ENCODE peak calls at places on chromosomes 4 and X, in seven cellular contexts. One of them, this sample, is unnamed.

GRCh38 chr4:13597141-13597540 is 30.4 kb downstream of the BOD1L1 start:
- DNase-seq in dorsolateral prefrontal cortex: no peak
- DNase-seq in esophagus squamous epithelium: no peak
- DNase-seq in lung: no peak
- DNase-seq in MM.1S: no peak
- DNase-seq in uterus: no peak
- DNase-seq in heart right ventricle: no peak
- DNase-seq in this sample: no peak

GRCh38 chr4:127604949-127605709 is 27.6 kb upstream of the INTU start:
- DNase-seq in dorsolateral prefrontal cortex: no peak
- DNase-seq in esophagus squamous epithelium: no peak
- DNase-seq in lung: no peak
- DNase-seq in MM.1S: peak; percentile 35
- DNase-seq in uterus: no peak
- DNase-seq in heart right ventricle: no peak
- DNase-seq in this sample: no peak

GRCh38 chrX:151974336-151975227 is at the start of gene GABRE:
- DNase-seq in dorsolateral prefrontal cortex: no peak
- DNase-seq in esophagus squamous epithelium: no peak
- DNase-seq in lung: peak; percentile 38
- DNase-seq in MM.1S: peak; percentile 27
- DNase-seq in uterus: peak; percentile 65
- DNase-seq in heart right ventricle: peak; percentile 53
- DNase-seq in this sample: peak; percentile 75

GRCh38 chr4:165814256-165815010 is 58.6 kb upstream of the TLL1 start:
- DNase-seq in dorsolateral prefrontal cortex: no peak
- DNase-seq in esophagus squamous epithelium: no peak
- DNase-seq in lung: no peak
- DNase-seq in MM.1S: no peak
- DNase-seq in uterus: no peak
- DNase-seq in heart right ventricle: no peak
- DNase-seq in this sample: no peak

GRCh38 chr4:147617841-147618421 is 734 bp downstream of the TMEM184C start:
- DNase-seq in dorsolateral prefrontal cortex: no peak
- DNase-seq in esophagus squamous epithelium: no peak
- DNase-seq in lung: no peak
- DNase-seq in MM.1S: peak; percentile 27
- DNase-seq in uterus: no peak
- DNase-seq in heart right ventricle: no peak
- DNase-seq in this sample: no peak

GRCh38 chrX:21972721-21973120 is 32.2 kb downstream of the SMS start:
- DNase-seq in dorsolateral prefrontal cortex: no peak
- DNase-seq in esophagus squamous epithelium: no peak
- DNase-seq in lung: no peak
- DNase-seq in MM.1S: no peak
- DNase-seq in uterus: no peak
- DNase-seq in heart right ventricle: no peak
- DNase-seq in this sample: no peak

GRCh38 chr4:140567722-140568121 is 1.0 kb downstream of the UCP1 start:
- DNase-seq in dorsolateral prefrontal cortex: no peak
- DNase-seq in esophagus squamous epithelium: no peak
- DNase-seq in lung: no peak
- DNase-seq in MM.1S: no peak
- DNase-seq in uterus: no peak
- DNase-seq in heart right ventricle: no peak
- DNase-seq in this sample: no peak

GRCh38 chr4:143400082-143400481 is 63.4 kb downstream of the GAB1 start:
- DNase-seq in dorsolateral prefrontal cortex: no peak
- DNase-seq in esophagus squamous epithelium: no peak
- DNase-seq in lung: no peak
- DNase-seq in MM.1S: no peak
- DNase-seq in uterus: no peak
- DNase-seq in heart right ventricle: no peak
- DNase-seq in this sample: no peak

GRCh38 chr4:107863850-107864371 is 39.2 kb downstream of the SGMS2 start:
- DNase-seq in dorsolateral prefrontal cortex: no peak
- DNase-seq in esophagus squamous epithelium: no peak
- DNase-seq in lung: no peak
- DNase-seq in MM.1S: no peak
- DNase-seq in uterus: no peak
- DNase-seq in heart right ventricle: peak; percentile 67
- DNase-seq in this sample: peak; percentile 54

GRCh38 chr4:68700152-68700551 is 29.7 kb upstream of the UGT2B15 start:
- DNase-seq in dorsolateral prefrontal cortex: no peak
- DNase-seq in esophagus squamous epithelium: no peak
- DNase-seq in lung: no peak
- DNase-seq in MM.1S: no peak
- DNase-seq in uterus: no peak
- DNase-seq in heart right ventricle: no peak
- DNase-seq in this sample: no peak

GRCh38 chr4:15976456-15977096 is 13.6 kb upstream of the FGFBP2 start:
- DNase-seq in dorsolateral prefrontal cortex: no peak
- DNase-seq in esophagus squamous epithelium: no peak
- DNase-seq in lung: no peak
- DNase-seq in MM.1S: no peak
- DNase-seq in uterus: no peak
- DNase-seq in heart right ventricle: no peak
- DNase-seq in this sample: peak; percentile 43

GRCh38 chrX:135535077-135535630 is 14.7 kb downstream of the INTS6L start:
- DNase-seq in dorsolateral prefrontal cortex: no peak
- DNase-seq in esophagus squamous epithelium: no peak
- DNase-seq in lung: no peak
- DNase-seq in MM.1S: no peak
- DNase-seq in uterus: no peak
- DNase-seq in heart right ventricle: no peak
- DNase-seq in this sample: no peak

GRCh38 chr4:5101571-5101970 is 50.3 kb downstream of the STK32B start:
- DNase-seq in dorsolateral prefrontal cortex: no peak
- DNase-seq in esophagus squamous epithelium: no peak
- DNase-seq in lung: no peak
- DNase-seq in MM.1S: no peak
- DNase-seq in uterus: no peak
- DNase-seq in heart right ventricle: no peak
- DNase-seq in this sample: no peak

DNA sequence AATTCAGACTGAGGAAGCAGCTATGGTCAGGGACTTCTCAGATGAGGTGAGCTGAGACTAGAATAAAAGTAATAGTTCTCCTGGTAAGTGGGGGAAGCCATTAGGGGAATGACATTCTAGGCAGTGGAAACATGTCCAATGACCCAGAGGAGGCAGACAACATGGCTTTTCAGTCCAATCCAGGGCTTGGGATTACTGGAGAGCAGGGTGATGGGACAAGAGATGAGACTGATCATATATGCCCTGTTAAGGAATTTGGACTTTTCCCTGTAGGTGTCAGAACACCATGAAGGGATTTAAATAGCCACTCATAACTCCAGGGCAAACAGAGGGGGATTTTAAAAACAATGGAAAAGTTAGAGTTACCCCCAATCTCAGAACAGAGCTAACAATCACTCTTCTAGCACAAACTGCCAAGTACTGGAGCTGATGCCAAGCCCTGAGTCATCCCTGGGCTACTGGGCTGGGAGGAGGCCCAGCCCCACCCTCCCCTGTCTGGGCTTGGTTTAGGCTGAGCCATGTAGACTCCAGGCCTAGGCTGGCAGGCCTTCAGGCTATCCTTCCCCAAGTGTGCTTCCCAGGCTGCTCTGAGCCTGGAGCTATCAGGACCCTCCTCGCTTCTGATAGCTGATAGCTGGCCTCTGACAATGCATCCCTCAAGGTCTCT is 22.7 kb upstream of the MSN start:
- DNase-seq in dorsolateral prefrontal cortex: peak; percentile 57
- DNase-seq in esophagus squamous epithelium: peak; percentile 6
- DNase-seq in lung: peak; percentile 88
- DNase-seq in MM.1S: no peak
- DNase-seq in uterus: peak; percentile 90
- DNase-seq in heart right ventricle: peak; percentile 83
- DNase-seq in this sample: peak; percentile 93
- H3K27ac ChIP-seq in dorsolateral prefrontal cortex: peak overlapping the region; percentile 5
- H3K27ac ChIP-seq in esophagus squamous epithelium: peak overlapping the region; percentile 71
- H3K27ac ChIP-seq in lung: peak overlapping the region; percentile 67
- H3K27ac ChIP-seq in MM.1S: no peak overlapping the region
- H3K27ac ChIP-seq in uterus: peak overlapping the region; percentile 72
- H3K27ac ChIP-seq in heart right ventricle: peak overlapping the region; percentile 82
- H3K27ac ChIP-seq in this sample: peak overlapping the region; percentile 75

GRCh38 chr4:42281324-42282020 is 115.8 kb upstream of the SHISA3 start:
- DNase-seq in dorsolateral prefrontal cortex: no peak
- DNase-seq in esophagus squamous epithelium: no peak
- DNase-seq in lung: no peak
- DNase-seq in MM.1S: peak; percentile 55
- DNase-seq in uterus: no peak
- DNase-seq in heart right ventricle: no peak
- DNase-seq in this sample: no peak
- H3K27me3 ChIP-seq in dorsolateral prefrontal cortex: no peaks in the 10 kb centered on the region
- H3K27me3 ChIP-seq in esophagus squamous epithelium: no peaks in the 10 kb centered on the region
- H3K27me3 ChIP-seq in lung: no peaks in the 10 kb centered on the region
- H3K27me3 ChIP-seq in MM.1S: no peaks in the 10 kb centered on the region
- H3K27me3 ChIP-seq in uterus: no peaks in the 10 kb centered on the region
- H3K27me3 ChIP-seq in heart right ventricle: no peaks in the 10 kb centered on the region
- H3K27me3 ChIP-seq in this sample: no peaks in the 10 kb centered on the region

DNA sequence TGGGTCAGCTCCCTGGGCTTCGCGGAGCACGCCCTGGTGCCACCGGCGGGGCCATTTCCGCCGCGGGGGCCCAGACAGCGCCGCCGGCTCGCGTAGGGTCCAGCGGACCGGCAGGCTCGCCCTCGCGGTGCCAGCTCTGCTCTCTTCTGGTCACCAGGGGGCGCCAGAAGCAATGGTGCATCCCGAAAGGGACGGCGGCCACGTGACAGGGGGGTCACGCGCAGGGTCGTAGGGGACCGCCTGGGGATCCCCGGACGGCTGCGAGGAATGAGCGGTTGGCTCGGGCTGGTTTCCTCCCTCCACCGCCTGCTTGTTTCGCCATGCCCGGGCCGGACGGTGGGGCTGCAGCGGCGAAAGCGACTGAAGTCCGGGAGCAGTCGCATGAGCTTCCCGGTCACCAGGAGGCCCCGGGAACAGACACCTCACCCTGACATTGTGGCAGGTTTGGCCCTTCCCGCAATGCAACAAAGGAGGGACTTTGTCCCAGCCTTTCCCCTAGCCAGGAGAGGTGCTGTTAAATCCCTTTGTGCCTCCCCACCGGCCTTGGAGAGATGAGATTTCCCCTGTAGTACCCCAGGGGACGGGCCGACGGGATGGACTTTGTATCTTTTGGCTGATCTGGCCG is 15.8 kb downstream of the ZCCHC12 start:
- DNase-seq in dorsolateral prefrontal cortex: peak; percentile 79
- DNase-seq in esophagus squamous epithelium: no peak
- DNase-seq in lung: peak; percentile 81
- DNase-seq in MM.1S: no peak
- DNase-seq in uterus: peak; percentile 70
- DNase-seq in heart right ventricle: peak; percentile 83
- DNase-seq in this sample: peak; percentile 85
- H3K4me3 ChIP-seq in dorsolateral prefrontal cortex: peak overlapping the region; percentile 66
- H3K4me3 ChIP-seq in esophagus squamous epithelium: peak overlapping the region; percentile 40
- H3K4me3 ChIP-seq in lung: peak overlapping the region; percentile 52
- H3K4me3 ChIP-seq in MM.1S: no peak overlapping the region
- H3K4me3 ChIP-seq in uterus: peak overlapping the region; percentile 25
- H3K4me3 ChIP-seq in heart right ventricle: peak overlapping the region; percentile 52
- H3K4me3 ChIP-seq in this sample: peak overlapping the region; percentile 63

GRCh38 chr4:112277705-112278448 is 7.8 kb downstream of the TIFA start:
- DNase-seq in dorsolateral prefrontal cortex: no peak
- DNase-seq in esophagus squamous epithelium: no peak
- DNase-seq in lung: no peak
- DNase-seq in MM.1S: no peak
- DNase-seq in uterus: no peak
- DNase-seq in heart right ventricle: no peak
- DNase-seq in this sample: no peak
- H3K27ac ChIP-seq in dorsolateral prefrontal cortex: no peak overlapping the region
- H3K27ac ChIP-seq in esophagus squamous epithelium: peak overlapping the region; percentile 60
- H3K27ac ChIP-seq in lung: no peak overlapping the region
- H3K27ac ChIP-seq in MM.1S: no peak overlapping the region
- H3K27ac ChIP-seq in uterus: no peak overlapping the region
- H3K27ac ChIP-seq in heart right ventricle: no peak overlapping the region
- H3K27ac ChIP-seq in this sample: no peak overlapping the region

GRCh38 chr4:2415213-2415612 is 3.2 kb downstream of the ZFYVE28 start:
- DNase-seq in dorsolateral prefrontal cortex: no peak
- DNase-seq in esophagus squamous epithelium: no peak
- DNase-seq in lung: no peak
- DNase-seq in MM.1S: no peak
- DNase-seq in uterus: no peak
- DNase-seq in heart right ventricle: no peak
- DNase-seq in this sample: no peak
- H3K27me3 ChIP-seq in dorsolateral prefrontal cortex: no peaks in the 10 kb centered on the region
- H3K27me3 ChIP-seq in esophagus squamous epithelium: peaks cover 42% of the 10 kb centered on the region
- H3K27me3 ChIP-seq in lung: no peaks in the 10 kb centered on the region
- H3K27me3 ChIP-seq in MM.1S: no peaks in the 10 kb centered on the region
- H3K27me3 ChIP-seq in uterus: no peaks in the 10 kb centered on the region
- H3K27me3 ChIP-seq in heart right ventricle: peaks cover 7% of the 10 kb centered on the region
- H3K27me3 ChIP-seq in this sample: no peaks in the 10 kb centered on the region

GRCh38 chr4:153790962-153791551 is 2.2 kb upstream of the SFRP2 start:
- DNase-seq in dorsolateral prefrontal cortex: no peak
- DNase-seq in esophagus squamous epithelium: no peak
- DNase-seq in lung: no peak
- DNase-seq in MM.1S: no peak
- DNase-seq in uterus: no peak
- DNase-seq in heart right ventricle: no peak
- DNase-seq in this sample: peak; percentile 63
- H3K4me3 ChIP-seq in dorsolateral prefrontal cortex: peak overlapping the region; percentile 60
- H3K4me3 ChIP-seq in esophagus squamous epithelium: peak overlapping the region; percentile 30
- H3K4me3 ChIP-seq in lung: no peak overlapping the region
- H3K4me3 ChIP-seq in MM.1S: no peak overlapping the region
- H3K4me3 ChIP-seq in uterus: no peak overlapping the region
- H3K4me3 ChIP-seq in heart right ventricle: peak overlapping the region; percentile 29
- H3K4me3 ChIP-seq in this sample: peak overlapping the region; percentile 4

GRCh38 chrX:56995271-56995994 is at the start of gene SPIN3:
- DNase-seq in dorsolateral prefrontal cortex: peak; percentile 57
- DNase-seq in esophagus squamous epithelium: peak; percentile 37
- DNase-seq in lung: peak; percentile 85
- DNase-seq in MM.1S: peak; percentile 43
- DNase-seq in uterus: peak; percentile 80
- DNase-seq in heart right ventricle: peak; percentile 78
- DNase-seq in this sample: peak; percentile 87

GRCh38 chrX:56994375-56995270 is 718 bp downstream of the SPIN3 start:
- DNase-seq in dorsolateral prefrontal cortex: no peak
- DNase-seq in esophagus squamous epithelium: no peak
- DNase-seq in lung: no peak
- DNase-seq in MM.1S: no peak
- DNase-seq in uterus: no peak
- DNase-seq in heart right ventricle: no peak
- DNase-seq in this sample: peak; percentile 45
- H3K27ac ChIP-seq in dorsolateral prefrontal cortex: peak overlapping the region; percentile 80
- H3K27ac ChIP-seq in esophagus squamous epithelium: peak overlapping the region; percentile 77
- H3K27ac ChIP-seq in lung: peak overlapping the region; percentile 50
- H3K27ac ChIP-seq in MM.1S: no peak overlapping the region
- H3K27ac ChIP-seq in uterus: peak overlapping the region; percentile 75
- H3K27ac ChIP-seq in heart right ventricle: peak overlapping the region; percentile 63
- H3K27ac ChIP-seq in this sample: peak overlapping the region; percentile 72